ENCODE peak calls at places on chromosome 12, in four cellular contexts. T is hippocampal formation, Y is H54, R is NCI-H1417. C is an unnamed sample.

GRCh38 chr12:124636138-124636968 is 68.9 kb upstream of the NCOR2 start:
- DNase-seq in T (no peak), Y (peak), R (no peak), C (peak)

GRCh38 chr12:91222746-91223145 is 40.1 kb upstream of the DCN start:
- DNase-seq in T (no peak), Y (no peak), R (no peak), C (peak)

GRCh38 chr12:59382678-59383425 is 213.0 kb upstream of the SLC16A7 start:
- DNase-seq in T (no peak), Y (no peak), R (no peak), C (no peak)

GRCh38 chr12:110582286-110583136 is 607 bp downstream of the PPTC7 start:
- DNase-seq in T (peak), Y (peak), R (peak), C (no peak)

GRCh38 chr12:94225924-94226630 is 77.7 kb downstream of the PLXNC1 start:
- DNase-seq in T (no peak), Y (no peak), R (peak), C (no peak)

GRCh38 chr12:113862570-113863454 is 103.3 kb downstream of the RBM19 start:
- DNase-seq in T (no peak), Y (peak), R (peak), C (peak)

GRCh38 chr12:101570022-101570421 is 24.7 kb upstream of the MYBPC1 start:
- DNase-seq in T (no peak), Y (no peak), R (no peak), C (peak)

GRCh38 chr12:77796775-77797174 is 33.9 kb upstream of the NAV3 start:
- DNase-seq in T (no peak), Y (no peak), R (no peak), C (peak)

GRCh38 chr12:57839996-57840395 is 6.5 kb downstream of the CTDSP2 start:
- DNase-seq in T (no peak), Y (no peak), R (peak), C (no peak)

GRCh38 chr12:71183018-71183417 is 25.2 kb upstream of the TSPAN8 start:
- DNase-seq in T (no peak), Y (no peak), R (no peak), C (peak)

GRCh38 chr12:64699504-64700115 is 59.6 kb downstream of the GNS start:
- DNase-seq in T (no peak), Y (no peak), R (no peak), C (no peak)

GRCh38 chr12:47816646-47817271 is 2.9 kb downstream of the HDAC7 start:
- DNase-seq in T (no peak), Y (no peak), R (no peak), C (no peak)

GRCh38 chr12:124861492-124861891 is 2.2 kb downstream of the SCARB1 start:
- DNase-seq in T (peak), Y (no peak), R (no peak), C (peak)

GRCh38 chr12:1282670-1283361 is 291.8 kb downstream of the ERC1 start:
- DNase-seq in T (no peak), Y (no peak), R (no peak), C (no peak)

GRCh38 chr12:65556676-65557424 is 267.4 kb upstream of the HMGA2 start:
- DNase-seq in T (peak), Y (peak), R (peak), C (peak)

GRCh38 chr12:113276306-113276705 is 55.0 kb downstream of the TPCN1 start:
- DNase-seq in T (no peak), Y (no peak), R (no peak), C (no peak)

GRCh38 chr12:100675432-100675831 is 101.9 kb downstream of the GAS2L3 start:
- DNase-seq in T (peak), Y (no peak), R (peak), C (peak)

GRCh38 chr12:53048780-53049401 is 974 bp upstream of the TNS2 start:
- DNase-seq in T (peak), Y (no peak), R (no peak), C (no peak)

C was measured in astrocyte.